ENCODE peak calls at places on chromosomes 16 and 17, in four cellular contexts. R is GM04504; S is effector CD4-positive, alpha-beta T cell; C is G401. I is an unnamed sample.

GRCh38 chr17:77959926-77960521 is 1.5 kb downstream of the TNRC6C start:
- DNase-seq in R (no peak), S (peak; percentile 12), C (peak; percentile 60), I (peak; percentile 20)

GRCh38 chr17:13135496-13135895 is 117.7 kb upstream of the ELAC2 start:
- DNase-seq in R (no peak), S (no peak), C (no peak), I (no peak)

GRCh38 chr16:23535901-23536300 is 21.2 kb downstream of the EARS2 start:
- DNase-seq in R (no peak), S (no peak), C (peak; percentile 46), I (no peak)

GRCh38 chr16:85344502-85345128 is 232.3 kb upstream of the CIBAR2 start:
- DNase-seq in R (no peak), S (no peak), C (no peak), I (no peak)

GRCh38 chr17:29613371-29613837 is 9.3 kb downstream of the CORO6 start:
- DNase-seq in R (peak; percentile 56), S (peak; percentile 92), C (peak; percentile 77), I (peak; percentile 89)

GRCh38 chr16:12433691-12434390 is 369.8 kb downstream of the CPPED1 start:
- DNase-seq in R (no peak), S (no peak), C (no peak), I (no peak)

GRCh38 chr17:41959336-41960095 is 7.1 kb upstream of the CNP start:
- DNase-seq in R (no peak), S (no peak), C (peak; percentile 41), I (no peak)

GRCh38 chr16:89897204-89897603 is 21.5 kb upstream of the MC1R start:
- DNase-seq in R (no peak), S (no peak), C (no peak), I (no peak)

GRCh38 chr16:67928147-67928546 is 3.5 kb downstream of the CTRL start:
- DNase-seq in R (no peak), S (no peak), C (no peak), I (no peak)

GRCh38 chr16:82782715-82783251 is 156.0 kb downstream of the CDH13 start:
- DNase-seq in R (no peak), S (no peak), C (peak; percentile 26), I (no peak)

GRCh38 chr17:74767111-74767516 is 9.0 kb downstream of the NAT9 start:
- DNase-seq in R (no peak), S (no peak), C (peak; percentile 52), I (no peak)

GRCh38 chr16:54936086-54936978 is 5.7 kb downstream of the IRX5 start:
- DNase-seq in R (peak; percentile 41), S (no peak), C (no peak), I (no peak)

GRCh38 chr17:40915199-40915661 is 22.2 kb downstream of the KRT23 start:
- DNase-seq in R (peak; percentile 85), S (no peak), C (no peak), I (no peak)

GRCh38 chr17:19747159-19747719 is 859 bp downstream of the ALDH3A1 start:
- DNase-seq in R (no peak), S (no peak), C (no peak), I (no peak)